ENCODE peak calls at places on chromosome 13, in four cellular contexts. J, O, N and E are unnamed samples.

GRCh38 chr13:94325148-94325528 is 154.3 kb downstream of the DCT start:
- DNase-seq in O (no peak), J (no peak), N (no peak), E (no peak)

GRCh38 chr13:36905944-36906343 is 14.1 kb downstream of the SMAD9 start:
- DNase-seq in O (no peak), N (no peak), J (no peak), E (no peak)

GRCh38 chr13:48816696-48817095 is 159.0 kb upstream of the FNDC3A start:
- DNase-seq in N (no peak), O (no peak), J (no peak), E (no peak)

GRCh38 chr13:42039946-42040729 is 8.3 kb upstream of the DGKH start:
- DNase-seq in N (peak), O (no peak), J (peak), E (peak)

GRCh38 chr13:81382236-81382635 is 1041.3 kb upstream of the SPRY2 start:
- DNase-seq in N (no peak), J (no peak), O (no peak), E (no peak)

GRCh38 chr13:111045170-111045569 is 69.9 kb upstream of the ARHGEF7 start:
- DNase-seq in O (no peak), J (no peak), N (no peak), E (no peak)

GRCh38 chr13:25742220-25742619 is 309.6 kb downstream of the SHISA2 start:
- DNase-seq in O (no peak), J (no peak), N (no peak), E (no peak)

GRCh38 chr13:64505511-64505910 is 2724.6 kb downstream of the PCDH9 start:
- DNase-seq in O (no peak), N (no peak), J (no peak), E (no peak)

GRCh38 chr13:73133536-73133935 is 74.7 kb downstream of the KLF5 start:
- DNase-seq in J (peak), N (no peak), O (no peak), E (no peak)

GRCh38 chr13:19239114-19239860 is 57.7 kb upstream of the TUBA3C start:
- DNase-seq in J (no peak), N (no peak), O (no peak), E (no peak)

GRCh38 chr13:20400774-20401173 is 124.9 kb downstream of the CRYL1 start:
- DNase-seq in J (no peak), N (no peak), O (no peak), E (no peak)

GRCh38 chr13:82963466-82963865 is 918.8 kb downstream of the SLITRK1 start:
- DNase-seq in O (no peak), N (no peak), J (no peak), E (no peak)

GRCh38 chr13:72290962-72291681 is 424.1 kb upstream of the DACH1 start:
- DNase-seq in N (no peak), J (no peak), O (no peak), E (no peak)

GRCh38 chr13:30845297-30846214 is 60.5 kb upstream of the MEDAG start:
- DNase-seq in N (no peak), O (peak), J (no peak), E (no peak)

GRCh38 chr13:75479102-75479501 is 2.9 kb downstream of the TBC1D4 start:
- DNase-seq in J (no peak), O (no peak), N (no peak), E (no peak)

GRCh38 chr13:110233181-110233641 is 73.7 kb downstream of the COL4A1 start:
- DNase-seq in J (no peak), O (no peak), N (no peak), E (no peak)

GRCh38 chr13:113907637-113908617 is 44.1 kb upstream of the GAS6 start:
- DNase-seq in J (no peak), N (no peak), O (no peak), E (no peak)

GRCh38 chr13:99614465-99614885 is 113.2 kb downstream of the TM9SF2 start:
- DNase-seq in J (peak), O (peak), N (no peak), E (no peak)

GRCh38 chr13:98780972-98781869 is 28.7 kb upstream of the SLC15A1 start:
- DNase-seq in N (no peak), J (no peak), O (no peak), E (no peak)

GRCh38 chr13:19587635-19588300 is 26.4 kb upstream of the TPTE2 start:
- DNase-seq in O (peak), J (peak), N (no peak), E (peak)

GRCh38 chr13:106570354-106570822 is 2.5 kb upstream of the ARGLU1 start:
- DNase-seq in O (no peak), J (peak), N (no peak), E (peak)

GRCh38 chr13:77623797-77624196 is 73.7 kb upstream of the SLAIN1 start:
- DNase-seq in O (no peak), J (no peak), N (no peak), E (no peak)

GRCh38 chr13:29721766-29722165 is 126.3 kb upstream of the SLC7A1 start:
- DNase-seq in O (no peak), J (no peak), N (no peak), E (no peak)

GRCh38 chr13:107458269-107458668 is 757.1 kb downstream of the LIG4 start:
- DNase-seq in J (no peak), N (no peak), O (no peak), E (no peak)

GRCh38 chr13:82636119-82636518 is 1246.2 kb downstream of the SLITRK1 start:
- DNase-seq in O (no peak), J (no peak), N (no peak), E (no peak)

GRCh38 chr13:83536153-83536552 is 346.1 kb downstream of the SLITRK1 start:
- DNase-seq in J (no peak), O (no peak), N (no peak), E (no peak)

GRCh38 chr13:28137556-28137955 is 789 bp upstream of the PAN3 start:
- DNase-seq in N (no peak), J (no peak), O (no peak), E (no peak)

GRCh38 chr13:62964522-62964921 is 1548.9 kb upstream of the PCDH20 start:
- DNase-seq in N (no peak), J (no peak), O (no peak), E (no peak)

GRCh38 chr13:111114362-111115050 is 604 bp upstream of the ARHGEF7 start:
- DNase-seq in O (no peak), J (no peak), N (no peak), E (no peak)

GRCh38 chr13:107650081-107650701 is 565.1 kb downstream of the LIG4 start:
- DNase-seq in J (peak), N (no peak), O (peak), E (peak)

GRCh38 chr13:106349080-106349841 is 186.2 kb downstream of the EFNB2 start:
- DNase-seq in J (no peak), O (no peak), N (no peak), E (no peak)

GRCh38 chr13:96816874-96817273 is 177.4 kb downstream of the OXGR1 start:
- DNase-seq in O (no peak), N (no peak), J (no peak), E (no peak)

GRCh38 chr13:40048551-40048950 is 393.1 kb downstream of the COG6 start:
- DNase-seq in J (no peak), N (no peak), O (no peak), E (no peak)
- TF ChIP-seq MYC in J (no peak), N (no peak), O (no peak), E (no peak)

DNA sequence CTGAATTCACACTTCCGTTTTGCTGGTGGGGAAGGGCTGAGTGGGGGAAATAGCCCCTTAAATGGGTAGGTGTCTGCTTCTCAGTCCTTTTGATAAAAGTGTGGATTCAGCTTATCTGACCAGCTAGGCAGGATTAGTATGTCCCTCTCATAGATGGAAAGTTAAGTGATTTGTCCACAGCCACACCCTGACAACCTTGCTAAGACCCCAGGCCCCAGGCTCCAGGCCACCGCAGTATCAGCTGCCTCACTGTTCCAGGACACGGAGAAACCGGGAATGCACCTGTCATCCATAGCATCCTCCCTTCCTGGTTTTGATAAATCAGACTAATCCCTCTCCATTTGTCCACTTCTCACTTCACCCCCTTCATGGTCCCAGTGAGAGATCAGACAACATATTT is 197.7 kb downstream of the USP12 start:
- DNase-seq in N (no peak), O (no peak), J (no peak), E (no peak)
- TF ChIP-seq JUNB in N (no peak), O (no peak), J (no peak), E (no peak)

GRCh38 chr13:80126382-80127068 is 214.4 kb downstream of the SPRY2 start:
- DNase-seq in J (no peak), O (no peak), N (no peak), E (no peak)
- TF ChIP-seq MYC in J (no peak), O (no peak), N (no peak), E (no peak)

GRCh38 chr13:32911506-32911905 is 104.7 kb upstream of the KL start:
- DNase-seq in J (peak), O (peak), N (no peak), E (no peak)
- TF ChIP-seq JUNB in J (no peak), O (no peak), N (no peak), E (no peak)

GRCh38 chr13:22080832-22081231 is 410.0 kb downstream of the FGF9 start:
- DNase-seq in N (no peak), J (no peak), O (no peak), E (no peak)
- TF ChIP-seq MYC in N (no peak), J (no peak), O (no peak), E (no peak)

GRCh38 chr13:87889241-87889640 is 218.1 kb downstream of the SLITRK5 start:
- DNase-seq in O (no peak), N (no peak), J (no peak), E (no peak)

GRCh38 chr13:87887459-87888123 is 216.4 kb downstream of the SLITRK5 start:
- DNase-seq in J (no peak), O (no peak), N (no peak), E (no peak)

GRCh38 chr13:87884874-87885273 is 213.7 kb downstream of the SLITRK5 start:
- DNase-seq in N (no peak), O (no peak), J (no peak), E (no peak)
- TF ChIP-seq JUNB in N (no peak), O (no peak), J (no peak), E (no peak)

GRCh38 chr13:80363890-80364503 is 23.1 kb upstream of the SPRY2 start:
- DNase-seq in J (peak), N (no peak), O (peak), E (peak)

GRCh38 chr13:80361298-80361697 is 20.4 kb upstream of the SPRY2 start:
- DNase-seq in J (no peak), O (no peak), N (no peak), E (no peak)

GRCh38 chr13:80360298-80360827 is 19.4 kb upstream of the SPRY2 start:
- DNase-seq in O (no peak), J (no peak), N (no peak), E (no peak)

GRCh38 chr13:80362488-80362887 is 21.6 kb upstream of the SPRY2 start:
- DNase-seq in J (no peak), O (peak), N (no peak), E (no peak)

GRCh38 chr13:80361883-80362327 is 21.0 kb upstream of the SPRY2 start:
- DNase-seq in J (peak), O (peak), N (no peak), E (peak)
- TF ChIP-seq MYC in J (no peak), O (no peak), N (no peak), E (no peak)

GRCh38 chr13:23462815-23463559 is 29.5 kb upstream of the SACS start:
- DNase-seq in N (no peak), O (no peak), J (no peak), E (no peak)
- TF ChIP-seq JUNB in N (no peak), O (no peak), J (no peak), E (no peak)